ENCODE peak calls at places on chromosomes 16 and 17, in five cellular contexts. One of them, this sample, is unnamed.

GRCh38 chr17:21452377-21453143 is 76.4 kb downstream of the KCNJ12 start:
- DNase-seq in heart right ventricle: peak
- DNase-seq in GM20000: no peak
- DNase-seq in left lung: peak
- DNase-seq in AG10803: peak
- DNase-seq in this sample: no peak

GRCh38 chr17:32840241-32840640 is 36.7 kb downstream of the MYO1D start:
- DNase-seq in left lung: no peak
- DNase-seq in AG10803: no peak
- DNase-seq in GM20000: no peak
- DNase-seq in heart right ventricle: no peak
- DNase-seq in this sample: no peak

GRCh38 chr17:72514888-72515287 is 394.1 kb downstream of the SOX9 start:
- DNase-seq in GM20000: no peak
- DNase-seq in left lung: peak
- DNase-seq in heart right ventricle: peak
- DNase-seq in AG10803: peak
- DNase-seq in this sample: no peak

GRCh38 chr16:19886061-19886792 is 1.6 kb upstream of the GPRC5B start:
- DNase-seq in left lung: peak
- DNase-seq in heart right ventricle: peak
- DNase-seq in AG10803: peak
- DNase-seq in GM20000: peak
- DNase-seq in this sample: peak

GRCh38 chr16:66750279-66751134 is 902 bp downstream of the DYNC1LI2 start:
- DNase-seq in AG10803: peak
- DNase-seq in left lung: no peak
- DNase-seq in GM20000: peak
- DNase-seq in heart right ventricle: no peak
- DNase-seq in this sample: peak

GRCh38 chr16:67961551-67961957 is 6.9 kb downstream of the SLC12A4 start:
- DNase-seq in heart right ventricle: peak
- DNase-seq in GM20000: no peak
- DNase-seq in left lung: peak
- DNase-seq in AG10803: no peak
- DNase-seq in this sample: no peak

GRCh38 chr16:4273858-4274291 is 1.1 kb upstream of the TFAP4 start:
- DNase-seq in heart right ventricle: peak
- DNase-seq in GM20000: peak
- DNase-seq in left lung: peak
- DNase-seq in AG10803: peak
- DNase-seq in this sample: peak

GRCh38 chr16:17476414-17477259 is 5.9 kb upstream of the XYLT1 start:
- DNase-seq in GM20000: peak
- DNase-seq in heart right ventricle: no peak
- DNase-seq in left lung: no peak
- DNase-seq in AG10803: peak
- DNase-seq in this sample: peak

GRCh38 chr17:9802294-9802693 is 10.9 kb upstream of the DHRS7C start:
- DNase-seq in left lung: no peak
- DNase-seq in heart right ventricle: no peak
- DNase-seq in GM20000: no peak
- DNase-seq in AG10803: peak
- DNase-seq in this sample: no peak

GRCh38 chr17:55202906-55203305 is 61.9 kb upstream of the HLF start:
- DNase-seq in AG10803: no peak
- DNase-seq in GM20000: no peak
- DNase-seq in heart right ventricle: no peak
- DNase-seq in left lung: no peak
- DNase-seq in this sample: no peak

GRCh38 chr17:3667366-3668278 is 756 bp downstream of the TAX1BP3 start:
- DNase-seq in AG10803: peak
- DNase-seq in GM20000: no peak
- DNase-seq in heart right ventricle: peak
- DNase-seq in left lung: peak
- DNase-seq in this sample: no peak

GRCh38 chr17:83086907-83087787 is 7.7 kb downstream of the METRNL start:
- DNase-seq in AG10803: no peak
- DNase-seq in heart right ventricle: no peak
- DNase-seq in GM20000: no peak
- DNase-seq in left lung: no peak
- DNase-seq in this sample: no peak

GRCh38 chr17:40803617-40804082 is 3.9 kb upstream of the KRT28 start:
- DNase-seq in left lung: peak
- DNase-seq in GM20000: peak
- DNase-seq in AG10803: peak
- DNase-seq in heart right ventricle: peak
- DNase-seq in this sample: peak
- TF ChIP-seq CTCF in left lung: peak
- TF ChIP-seq CTCF in GM20000: peak
- TF ChIP-seq CTCF in AG10803: peak
- TF ChIP-seq CTCF in heart right ventricle: peak
- TF ChIP-seq CTCF in this sample: peak

GRCh38 chr17:74431568-74432483 is at the start of gene GPRC5C:
- DNase-seq in heart right ventricle: peak
- DNase-seq in GM20000: peak
- DNase-seq in left lung: peak
- DNase-seq in AG10803: no peak
- DNase-seq in this sample: peak
- TF ChIP-seq CTCF in heart right ventricle: no peak
- TF ChIP-seq CTCF in GM20000: no peak
- TF ChIP-seq CTCF in left lung: no peak
- TF ChIP-seq CTCF in AG10803: no peak
- TF ChIP-seq CTCF in this sample: no peak

DNA sequence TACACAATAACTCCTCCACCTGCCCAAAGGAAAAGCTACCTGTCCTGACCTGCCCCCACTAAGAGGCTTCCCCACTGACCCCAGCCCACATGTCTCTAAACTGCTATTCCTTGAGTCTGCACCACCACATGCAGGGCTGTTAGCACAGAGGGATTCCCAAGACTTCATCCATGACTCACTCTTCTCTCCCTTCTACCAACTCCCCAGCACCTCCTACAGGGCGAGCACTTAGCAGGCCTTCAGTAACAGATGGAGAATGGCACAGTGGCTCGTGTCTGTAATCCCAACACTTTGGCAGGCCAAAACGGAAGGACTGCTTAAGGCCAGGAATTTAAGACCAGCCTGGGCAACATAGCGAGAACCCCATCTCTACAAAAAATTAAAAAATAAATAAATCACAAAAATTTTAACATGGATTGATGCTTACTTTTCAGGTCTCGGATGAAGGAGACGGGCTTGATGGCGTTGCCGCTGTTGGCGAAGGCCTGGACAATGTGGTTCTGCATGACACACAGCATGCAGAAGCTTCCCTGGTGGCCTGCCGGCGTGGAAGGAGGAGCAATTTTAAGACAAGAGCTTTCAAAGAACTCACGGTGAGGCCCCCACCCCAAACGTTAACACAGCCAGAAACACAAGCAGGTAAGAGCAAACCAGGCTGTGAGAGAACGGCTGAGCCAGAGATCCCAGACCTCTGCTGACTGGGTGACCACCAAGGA is 12.0 kb downstream of the USP36 start:
- DNase-seq in left lung: no peak
- DNase-seq in AG10803: peak
- DNase-seq in GM20000: no peak
- DNase-seq in heart right ventricle: no peak
- DNase-seq in this sample: no peak
- TF ChIP-seq CTCF in left lung: no peak
- TF ChIP-seq CTCF in AG10803: peak
- TF ChIP-seq CTCF in GM20000: no peak
- TF ChIP-seq CTCF in heart right ventricle: no peak
- TF ChIP-seq CTCF in this sample: no peak

GRCh38 chr17:53948323-53948722 is 125.6 kb downstream of the KIF2B start:
- DNase-seq in heart right ventricle: no peak
- DNase-seq in AG10803: no peak
- DNase-seq in GM20000: no peak
- DNase-seq in left lung: no peak
- DNase-seq in this sample: no peak
- TF ChIP-seq CTCF in heart right ventricle: no peak
- TF ChIP-seq CTCF in AG10803: no peak
- TF ChIP-seq CTCF in GM20000: no peak
- TF ChIP-seq CTCF in left lung: no peak
- TF ChIP-seq CTCF in this sample: no peak

DNA sequence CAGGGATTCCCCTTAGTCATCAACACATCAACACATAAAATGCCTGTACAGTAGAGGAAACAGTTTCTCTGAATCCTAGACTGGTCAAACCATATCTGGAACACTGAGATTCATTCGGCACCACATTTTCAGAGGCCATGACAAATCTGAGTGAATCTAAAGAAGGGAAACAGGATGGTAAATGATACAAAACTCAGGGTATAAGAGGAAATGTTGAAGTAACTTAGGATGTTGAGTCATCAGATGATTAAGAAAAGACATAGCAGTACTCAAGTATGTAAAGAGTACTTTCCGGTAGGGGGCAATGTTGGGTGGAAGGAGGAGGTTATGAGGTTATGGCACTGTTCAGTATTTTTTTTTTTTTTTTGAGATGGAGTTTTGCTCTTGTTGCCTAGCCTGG is 358.5 kb upstream of the PMFBP1 start:
- DNase-seq in heart right ventricle: no peak
- DNase-seq in AG10803: peak
- DNase-seq in left lung: no peak
- DNase-seq in GM20000: peak
- DNase-seq in this sample: no peak
- TF ChIP-seq CTCF in heart right ventricle: no peak
- TF ChIP-seq CTCF in AG10803: peak
- TF ChIP-seq CTCF in left lung: no peak
- TF ChIP-seq CTCF in GM20000: no peak
- TF ChIP-seq CTCF in this sample: no peak

GRCh38 chr16:14366447-14366846 is 263.6 kb downstream of the PARN start:
- DNase-seq in left lung: no peak
- DNase-seq in GM20000: no peak
- DNase-seq in heart right ventricle: no peak
- DNase-seq in AG10803: no peak
- DNase-seq in this sample: no peak
- TF ChIP-seq CTCF in left lung: no peak
- TF ChIP-seq CTCF in GM20000: no peak
- TF ChIP-seq CTCF in heart right ventricle: no peak
- TF ChIP-seq CTCF in AG10803: no peak
- TF ChIP-seq CTCF in this sample: no peak

GRCh38 chr16:177981-178676 is 1.6 kb downstream of the HBA1 start:
- DNase-seq in GM20000: no peak
- DNase-seq in heart right ventricle: no peak
- DNase-seq in left lung: no peak
- DNase-seq in AG10803: no peak
- DNase-seq in this sample: no peak
- TF ChIP-seq CTCF in GM20000: no peak
- TF ChIP-seq CTCF in heart right ventricle: no peak
- TF ChIP-seq CTCF in left lung: no peak
- TF ChIP-seq CTCF in AG10803: no peak
- TF ChIP-seq CTCF in this sample: no peak

GRCh38 chr16:57785924-57786323 is 16.4 kb downstream of the KIFC3 start:
- DNase-seq in heart right ventricle: no peak
- DNase-seq in GM20000: no peak
- DNase-seq in left lung: no peak
- DNase-seq in AG10803: no peak
- DNase-seq in this sample: no peak

GRCh38 chr16:57788252-57788841 is 13.9 kb downstream of the KIFC3 start:
- DNase-seq in heart right ventricle: no peak
- DNase-seq in AG10803: no peak
- DNase-seq in GM20000: no peak
- DNase-seq in left lung: no peak
- DNase-seq in this sample: no peak

GRCh38 chr16:57787519-57787905 is 14.8 kb downstream of the KIFC3 start:
- DNase-seq in left lung: no peak
- DNase-seq in AG10803: no peak
- DNase-seq in heart right ventricle: no peak
- DNase-seq in GM20000: no peak
- DNase-seq in this sample: no peak

GRCh38 chr16:57785385-57785784 is 16.9 kb downstream of the KIFC3 start:
- DNase-seq in left lung: no peak
- DNase-seq in heart right ventricle: no peak
- DNase-seq in GM20000: no peak
- DNase-seq in AG10803: no peak
- DNase-seq in this sample: no peak

DNA sequence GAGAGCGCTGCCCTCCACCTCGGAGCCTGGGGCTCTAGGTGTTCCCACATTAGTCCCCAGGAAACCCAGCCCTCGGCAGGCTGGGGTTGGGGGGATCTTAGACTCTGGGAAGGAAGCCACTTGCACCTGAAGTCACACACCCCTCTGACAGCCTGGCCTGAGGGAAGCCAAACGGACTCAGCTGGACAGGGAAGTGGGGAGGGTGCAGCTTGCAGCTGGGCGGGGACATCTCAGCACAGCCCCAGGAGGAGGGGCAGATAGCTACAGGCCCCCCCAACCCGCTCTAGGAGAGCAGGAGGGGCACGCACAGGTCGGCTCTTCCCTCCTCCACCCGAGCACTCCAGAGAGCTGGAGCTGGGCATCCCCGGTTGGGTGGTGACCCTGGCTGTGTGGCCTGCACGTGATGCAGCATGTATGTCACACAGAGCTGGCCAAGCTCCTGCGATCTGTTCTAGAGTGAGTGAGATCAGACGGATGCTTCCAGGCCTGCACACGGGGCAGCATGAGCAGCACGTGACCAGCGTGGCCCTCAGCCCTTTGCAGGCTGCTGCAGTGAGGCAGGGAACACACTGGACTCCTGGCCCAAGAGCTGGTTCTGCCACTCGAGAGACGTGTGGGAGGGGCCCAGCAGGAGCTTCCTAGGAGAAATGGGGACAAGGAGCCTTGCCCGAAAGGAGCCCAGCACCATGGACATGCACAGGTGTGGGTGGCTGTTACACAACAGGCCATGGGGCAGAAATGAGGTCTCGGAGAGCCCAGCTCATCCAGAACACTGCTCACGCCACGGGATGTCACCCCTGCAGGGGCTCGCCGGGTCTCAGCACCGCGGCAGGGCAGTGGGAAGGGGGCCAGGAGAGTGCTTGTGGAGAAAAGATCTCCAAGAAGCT is 15.4 kb downstream of the KIFC3 start:
- DNase-seq in GM20000: no peak
- DNase-seq in AG10803: no peak
- DNase-seq in heart right ventricle: peak
- DNase-seq in left lung: no peak
- DNase-seq in this sample: no peak
- TF ChIP-seq CTCF in GM20000: no peak
- TF ChIP-seq CTCF in AG10803: no peak
- TF ChIP-seq CTCF in heart right ventricle: no peak
- TF ChIP-seq CTCF in left lung: no peak
- TF ChIP-seq CTCF in this sample: no peak

This sample was measured in GM10248.